ENCODE peak calls at places on chromosomes 3 and 15, in four cellular contexts. N is coronary artery, S is tibial nerve, P is cardiac muscle cell. I is an unnamed sample.
A peak's percentile ranks its signal among the peaks of the same experiment; 100 is the strongest.

GRCh38 chr3:67863869-67864268 is 209.5 kb upstream of the SUCLG2 start:
- DNase-seq in N (no peak), S (no peak), P (no peak), I (no peak)

GRCh38 chr3:162142511-162142910 is 645.9 kb downstream of the OTOL1 start:
- DNase-seq in N (no peak), S (no peak), P (peak; percentile 54), I (no peak)

GRCh38 chr15:81653259-81653658 is 279.2 kb upstream of the TMC3 start:
- DNase-seq in N (no peak), S (no peak), P (no peak), I (no peak)

GRCh38 chr3:87625911-87626310 is 349.5 kb upstream of the POU1F1 start:
- DNase-seq in N (no peak), S (no peak), P (no peak), I (no peak)

GRCh38 chr3:170012683-170013400 is 25.0 kb upstream of the GPR160 start:
- DNase-seq in N (no peak), S (no peak), P (no peak), I (no peak)

GRCh38 chr15:63277893-63278505 is 594 bp downstream of the APH1B start:
- DNase-seq in N (no peak), S (peak; percentile 12), P (no peak), I (no peak)

GRCh38 chr15:33778911-33779310 is 189.4 kb upstream of the CHRM5 start:
- DNase-seq in N (no peak), S (no peak), P (no peak), I (no peak)

GRCh38 chr3:172364374-172365027 is 83.8 kb downstream of the GHSR start:
- DNase-seq in N (no peak), S (no peak), P (no peak), I (no peak)

GRCh38 chr15:31365655-31366127 is 39.1 kb downstream of the KLF13 start:
- DNase-seq in N (peak; percentile 99), S (peak; percentile 90), P (peak; percentile 97), I (peak; percentile 65)

GRCh38 chr3:149539491-149539890 is 65.0 kb downstream of the TM4SF4 start:
- DNase-seq in N (no peak), S (no peak), P (no peak), I (no peak)

GRCh38 chr3:72767927-72768880 is 80.0 kb downstream of the SHQ1 start:
- DNase-seq in N (no peak), S (no peak), P (no peak), I (no peak)

GRCh38 chr3:192372001-192372400 is 355.3 kb downstream of the FGF12 start:
- DNase-seq in N (no peak), S (no peak), P (no peak), I (no peak)

GRCh38 chr3:197309528-197310361 is 11.3 kb upstream of the DLG1 start:
- DNase-seq in N (no peak), S (peak; percentile 24), P (peak; percentile 93), I (no peak)

GRCh38 chr15:51579012-51579411 is 43.6 kb downstream of the DMXL2 start:
- DNase-seq in N (no peak), S (no peak), P (peak; percentile 39), I (no peak)

GRCh38 chr15:51884517-51885236 is 55.2 kb downstream of the TMOD3 start:
- DNase-seq in N (no peak), S (no peak), P (no peak), I (no peak)

GRCh38 chr15:99704444-99704838 is 28.8 kb downstream of the LYSMD4 start:
- DNase-seq in N (no peak), S (peak; percentile 90), P (peak; percentile 91), I (no peak)

GRCh38 chr3:178480274-178480673 is 56.0 kb upstream of the KCNMB2 start:
- DNase-seq in N (no peak), S (no peak), P (no peak), I (no peak)

GRCh38 chr3:177294221-177294620 is 96.9 kb upstream of the TBL1XR1 start:
- DNase-seq in N (no peak), S (peak; percentile 37), P (peak; percentile 71), I (no peak)
- H3K27ac ChIP-seq in N (peak overlapping the region; percentile 74), S (no peak overlapping the region), P (peak overlapping the region; percentile 57), I (no peak overlapping the region)

GRCh38 chr15:36363335-36363734 is 216.1 kb upstream of the CDIN1 start:
- DNase-seq in N (no peak), S (no peak), P (peak; percentile 77), I (no peak)
- H3K27ac ChIP-seq in N (no peak overlapping the region), S (no peak overlapping the region), P (peak overlapping the region; percentile 90), I (no peak overlapping the region)

DNA sequence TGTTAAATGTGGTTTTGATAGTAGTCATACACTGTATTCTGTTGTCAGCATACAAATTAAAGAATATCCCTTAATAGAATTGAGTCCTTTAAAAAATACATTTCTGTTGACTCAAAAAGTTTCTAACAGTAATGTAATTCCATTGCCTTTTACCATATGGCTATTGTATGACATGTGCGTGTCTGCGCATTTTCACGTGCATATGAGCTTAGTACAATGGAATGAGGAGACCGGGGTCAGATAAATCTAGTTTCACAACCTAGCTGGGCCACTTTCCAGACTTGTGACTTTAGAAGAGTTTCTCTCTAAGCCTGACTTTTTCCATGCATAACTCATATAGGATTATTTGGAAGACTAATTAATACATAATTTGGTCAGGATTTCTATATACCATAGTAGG is 38.7 kb downstream of the ZBTB38 start:
- DNase-seq in N (no peak), S (peak; percentile 61), P (peak; percentile 98), I (no peak)
- H3K27ac ChIP-seq in N (peak overlapping the region; percentile 92), S (no peak overlapping the region), P (no peak overlapping the region), I (no peak overlapping the region)

DNA sequence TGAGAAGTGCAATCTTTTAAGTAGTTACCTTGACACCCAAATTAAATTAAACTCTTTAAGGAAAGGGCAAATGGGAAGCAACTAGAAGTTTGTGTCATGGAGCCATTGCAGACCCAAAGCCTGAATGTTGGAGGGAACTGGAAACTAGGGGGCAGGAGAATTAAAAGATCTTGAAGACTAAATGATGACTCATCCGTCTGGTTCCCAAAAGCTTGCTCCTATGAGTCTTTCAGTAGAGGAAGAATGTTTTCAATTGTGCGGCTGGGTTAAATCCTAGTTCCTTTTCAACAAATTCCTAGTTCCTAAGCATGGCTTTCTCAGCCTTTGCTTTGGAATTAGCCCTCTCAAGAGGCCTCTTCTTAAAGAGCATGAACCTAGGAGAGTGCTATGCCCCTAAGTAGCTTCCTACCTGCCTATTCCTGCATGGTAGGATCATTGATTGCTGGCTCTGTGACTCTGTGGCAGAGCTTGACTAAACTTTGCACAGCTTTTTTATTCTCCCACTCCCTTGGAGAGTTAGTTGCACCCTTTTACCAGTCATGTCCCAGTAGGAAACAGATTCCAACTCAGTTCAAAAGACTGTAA is 17.7 kb downstream of the CLEC3B start:
- DNase-seq in N (no peak), S (no peak), P (peak; percentile 80), I (no peak)
- H3K27ac ChIP-seq in N (no peak overlapping the region), S (no peak overlapping the region), P (no peak overlapping the region), I (no peak overlapping the region)

GRCh38 chr3:127791221-127791913 is 30.9 kb downstream of the MGLL start:
- DNase-seq in N (no peak), S (no peak), P (peak; percentile 51), I (no peak)
- H3K27ac ChIP-seq in N (no peak overlapping the region), S (no peak overlapping the region), P (peak overlapping the region; percentile 22), I (no peak overlapping the region)

GRCh38 chr15:35752134-35752466 is 206.1 kb upstream of the DPH6 start:
- DNase-seq in N (no peak), S (no peak), P (no peak), I (no peak)
- H3K27ac ChIP-seq in N (no peak overlapping the region), S (no peak overlapping the region), P (no peak overlapping the region), I (no peak overlapping the region)

GRCh38 chr3:74309716-74310115 is 304.7 kb downstream of the CNTN3 start:
- DNase-seq in N (no peak), S (no peak), P (no peak), I (no peak)

GRCh38 chr3:74314696-74315095 is 299.8 kb downstream of the CNTN3 start:
- DNase-seq in N (no peak), S (no peak), P (no peak), I (no peak)
- H3K27ac ChIP-seq in N (no peak overlapping the region), S (no peak overlapping the region), P (no peak overlapping the region), I (no peak overlapping the region)